ENCODE peak calls at places on chromosomes 6 and 20, in six cellular contexts. Q, E, H, G, Y and Z are unnamed samples.

GRCh38 chr6:159086033-159086618 is 41.3 kb upstream of the TAGAP start:
- DNase-seq in Q (no peak), E (no peak), H (no peak), G (no peak), Y (no peak), Z (no peak)

GRCh38 chr20:53021934-53022333 is 49.8 kb downstream of the TSHZ2 start:
- DNase-seq in Q (no peak), E (no peak), H (peak), G (no peak), Y (no peak), Z (no peak)

GRCh38 chr20:31896049-31896448 is 25.6 kb downstream of the TTLL9 start:
- DNase-seq in Q (no peak), E (no peak), H (no peak), G (no peak), Y (no peak), Z (no peak)

GRCh38 chr6:33172307-33173227 is 19.7 kb downstream of the COL11A2 start:
- DNase-seq in Q (no peak), E (peak), H (no peak), G (peak), Y (peak), Z (no peak)

GRCh38 chr6:88636871-88637270 is 326.5 kb downstream of the RNGTT start:
- DNase-seq in Q (no peak), E (no peak), H (no peak), G (no peak), Y (no peak), Z (no peak)

GRCh38 chr6:77650098-77650663 is 2.7 kb upstream of the MEI4 start:
- DNase-seq in Q (peak), E (no peak), H (no peak), G (no peak), Y (peak), Z (no peak)

GRCh38 chr20:25525857-25526256 is 59.5 kb downstream of the NINL start:
- DNase-seq in Q (no peak), E (no peak), H (no peak), G (no peak), Y (peak), Z (no peak)

GRCh38 chr20:10642859-10643559 is 30.8 kb downstream of the JAG1 start:
- DNase-seq in Q (peak), E (no peak), H (no peak), G (no peak), Y (no peak), Z (no peak)

GRCh38 chr6:56642366-56643261 is at the start of gene DST:
- DNase-seq in Q (peak), E (no peak), H (no peak), G (no peak), Y (peak), Z (no peak)

GRCh38 chr20:33075281-33075680 is 4.2 kb upstream of the BPIFB4 start:
- DNase-seq in Q (no peak), E (no peak), H (no peak), G (no peak), Y (no peak), Z (no peak)

GRCh38 chr6:92777146-92777740 is 642.1 kb downstream of the EPHA7 start:
- DNase-seq in Q (peak), E (peak), H (no peak), G (no peak), Y (peak), Z (no peak)

GRCh38 chr20:48709744-48710143 is 118.1 kb downstream of the PREX1 start:
- DNase-seq in Q (no peak), E (no peak), H (no peak), G (no peak), Y (no peak), Z (no peak)

GRCh38 chr20:17875106-17875980 is 93.3 kb downstream of the SNX5 start:
- DNase-seq in Q (peak), E (no peak), H (no peak), G (no peak), Y (peak), Z (no peak)

GRCh38 chr6:139515511-139515910 is 141.1 kb upstream of the CITED2 start:
- DNase-seq in Q (no peak), E (no peak), H (no peak), G (no peak), Y (peak), Z (no peak)

GRCh38 chr6:137728386-137729349 is 138.4 kb upstream of the TNFAIP3 start:
- DNase-seq in Q (peak), E (no peak), H (no peak), G (no peak), Y (peak), Z (no peak)

GRCh38 chr6:30100585-30101422 is 12.1 kb downstream of the TRIM31 start:
- DNase-seq in Q (no peak), E (peak), H (no peak), G (peak), Y (no peak), Z (no peak)

GRCh38 chr6:31666337-31666960 is 569 bp downstream of the CSNK2B start:
- DNase-seq in Q (no peak), E (no peak), H (no peak), G (no peak), Y (peak), Z (no peak)